ENCODE peak calls at places on chromosome 10, in four cellular contexts. G is H1, Y is IMR-90, U is neuronal stem cell. N is an unnamed sample.

GRCh38 chr10:92938846-92939245 is 90.5 kb downstream of the EXOC6 start:
- DNase-seq in G (no peak), Y (no peak), U (no peak), N (no peak)

GRCh38 chr10:46553238-46554049 is 3.0 kb downstream of the GPRIN2 start:
- DNase-seq in Y (no peak), G (no peak), U (no peak), N (peak)

GRCh38 chr10:22693371-22693784 is 21.0 kb downstream of the PIP4K2A start:
- DNase-seq in G (no peak), Y (peak), U (no peak), N (no peak)

GRCh38 chr10:49700997-49701396 is 21.5 kb downstream of the C10orf53 start:
- DNase-seq in G (no peak), Y (no peak), U (no peak), N (peak)

GRCh38 chr10:45811075-45811474 is 36.2 kb downstream of the AGAP4 start:
- DNase-seq in U (no peak), Y (no peak), G (no peak), N (no peak)

GRCh38 chr10:46525824-46526681 is 30.4 kb downstream of the GPRIN2 start:
- DNase-seq in G (no peak), Y (peak), U (no peak), N (no peak)

GRCh38 chr10:35507519-35508109 is 97.5 kb upstream of the GJD4 start:
- DNase-seq in G (no peak), U (no peak), Y (no peak), N (no peak)

GRCh38 chr10:12228851-12229250 is 32.9 kb downstream of the CDC123 start:
- DNase-seq in U (no peak), G (no peak), Y (no peak), N (no peak)

GRCh38 chr10:30433286-30433778 is 652 bp upstream of the MAP3K8 start:
- DNase-seq in G (no peak), U (peak), Y (peak), N (peak)

GRCh38 chr10:92972066-92972870 is 88.3 kb upstream of the CYP26C1 start:
- DNase-seq in U (no peak), G (no peak), Y (peak), N (no peak)

GRCh38 chr10:49739426-49739825 is 22.7 kb downstream of the OGDHL start:
- DNase-seq in G (no peak), U (no peak), Y (no peak), N (peak)

GRCh38 chr10:132939378-132939955 is 2.9 kb downstream of the CFAP46 start:
- DNase-seq in G (no peak), U (no peak), Y (no peak), N (no peak)

GRCh38 chr10:35409094-35409582 is 72.8 kb downstream of the CCNY start:
- DNase-seq in U (no peak), G (no peak), Y (peak), N (no peak)

GRCh38 chr10:125979976-125980375 is 83.6 kb downstream of the FANK1 start:
- DNase-seq in Y (no peak), U (no peak), G (no peak), N (no peak)

GRCh38 chr10:132492323-132493035 is 45.1 kb upstream of the INPP5A start:
- DNase-seq in Y (no peak), U (no peak), G (no peak), N (peak)

GRCh38 chr10:45580371-45580770 is 92.2 kb downstream of the ZFAND4 start:
- DNase-seq in Y (no peak), U (no peak), G (no peak), N (no peak)

GRCh38 chr10:48470893-48471805 is 133.7 kb downstream of the ARHGAP22 start:
- DNase-seq in U (no peak), G (no peak), Y (peak), N (peak)

GRCh38 chr10:70920519-70920918 is 32.2 kb upstream of the PCBD1 start:
- DNase-seq in G (no peak), Y (no peak), U (no peak), N (no peak)

GRCh38 chr10:97320480-97321031 is 1.5 kb downstream of the FRAT1 start:
- DNase-seq in G (no peak), Y (no peak), U (no peak), N (peak)
- H3K23ac ChIP-seq in G (no peak), Y (peak), U (no peak), N (no peak)

GRCh38 chr10:89644691-89644966 is 413 bp downstream of the PANK1 start:
- DNase-seq in Y (no peak), U (no peak), G (no peak), N (no peak)

GRCh38 chr10:89645742-89646172 is 715 bp upstream of the PANK1 start:
- DNase-seq in Y (no peak), U (no peak), G (no peak), N (no peak)

GRCh38 chr10:89643431-89643811 is 1.6 kb downstream of the PANK1 start:
- DNase-seq in G (no peak), U (no peak), Y (no peak), N (no peak)

GRCh38 chr10:89644967-89645741 is at the start of gene PANK1:
- DNase-seq in Y (peak), G (no peak), U (peak), N (peak)

GRCh38 chr10:89643812-89644690 is 991 bp downstream of the PANK1 start:
- DNase-seq in Y (peak), G (peak), U (peak), N (peak)
- H3K18ac ChIP-seq in Y (no peak), G (peak), U (peak), N (peak)

DNA sequence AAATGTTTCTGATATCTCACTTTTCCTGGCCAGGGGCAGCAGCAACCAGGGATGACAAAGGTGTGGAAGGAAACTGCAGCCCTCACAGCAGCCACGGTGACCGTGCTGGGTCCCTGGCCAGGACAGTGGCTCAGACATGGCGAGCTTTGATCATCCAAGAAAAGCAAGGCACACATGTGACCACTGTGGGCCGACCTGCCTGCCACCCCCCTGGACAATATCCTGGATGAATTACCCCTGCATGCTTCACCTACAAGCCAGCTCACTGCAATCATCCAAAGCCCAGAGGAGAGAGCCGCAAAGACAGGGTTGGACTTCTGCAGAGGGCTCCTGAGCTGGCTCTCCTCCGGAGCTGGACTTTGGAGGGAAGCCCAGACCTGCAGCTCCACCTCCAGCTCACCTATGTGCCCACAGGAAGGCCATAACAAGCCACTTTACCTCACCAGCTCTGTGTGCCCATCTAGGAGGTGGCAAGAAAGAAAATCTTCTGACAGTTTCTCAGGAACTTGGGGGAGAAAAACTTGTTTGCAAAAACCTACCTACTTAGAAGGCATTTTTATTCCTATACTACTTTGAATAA is 2.7 kb downstream of the CHST15 start:
- DNase-seq in U (no peak), G (no peak), Y (no peak), N (no peak)
- H3K23ac ChIP-seq in U (no peak), G (no peak), Y (no peak), N (no peak)

GRCh38 chr10:21495686-21496284 is 29.7 kb downstream of the SKIDA1 start:
- DNase-seq in Y (peak), U (peak), G (peak), N (peak)

GRCh38 chr10:21497177-21497807 is 28.2 kb downstream of the SKIDA1 start:
- DNase-seq in U (no peak), G (no peak), Y (peak), N (peak)

GRCh38 chr10:21498416-21498815 is 27.1 kb downstream of the SKIDA1 start:
- DNase-seq in Y (no peak), G (no peak), U (no peak), N (no peak)

GRCh38 chr10:21495002-21495685 is 30.3 kb downstream of the SKIDA1 start:
- DNase-seq in Y (peak), G (no peak), U (no peak), N (no peak)

DNA sequence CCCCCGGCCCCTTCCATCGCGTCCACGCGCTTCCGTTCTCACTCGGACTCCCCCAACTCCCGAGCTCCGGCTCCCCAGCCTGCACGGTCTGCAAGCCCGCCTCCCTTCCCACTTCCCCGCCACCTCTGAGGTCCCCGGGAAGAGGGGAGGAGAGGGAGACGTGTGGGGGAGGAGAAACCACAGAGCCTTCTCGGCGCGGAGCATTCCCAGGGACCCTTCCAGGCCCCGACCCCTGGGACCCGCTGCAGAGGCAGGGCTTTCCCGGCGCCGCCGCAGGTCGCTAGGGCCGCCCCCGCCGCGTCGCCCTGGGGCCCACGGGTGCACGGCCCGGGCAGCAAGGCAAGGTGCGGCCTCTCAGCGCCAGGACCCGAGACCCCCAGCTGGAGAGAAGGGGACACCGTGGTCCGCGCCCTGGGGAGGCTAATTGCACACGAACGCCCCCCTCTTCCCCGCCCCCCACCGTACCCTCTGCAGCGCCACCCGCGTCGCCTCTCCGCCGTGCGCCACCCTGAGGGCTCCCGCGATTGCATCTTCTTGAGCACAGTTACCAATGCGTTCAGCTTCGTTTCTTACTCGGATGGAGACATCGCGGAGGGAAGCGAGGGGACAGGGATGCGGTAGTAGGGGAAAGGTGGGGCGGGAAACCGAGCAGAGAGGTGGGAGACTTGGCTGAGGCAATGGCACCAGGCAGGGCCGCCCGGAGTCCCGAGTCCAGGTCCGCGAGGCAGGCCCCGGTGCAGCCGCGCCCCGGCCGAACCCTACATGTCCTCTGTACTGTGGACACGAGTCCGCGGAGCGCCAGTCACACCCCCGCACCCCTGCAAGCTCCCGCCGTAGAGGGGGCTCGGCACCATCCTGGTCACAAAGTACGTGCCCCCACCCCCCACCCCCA is 29.0 kb downstream of the SKIDA1 start:
- DNase-seq in Y (peak), U (no peak), G (no peak), N (peak)
- H3K18ac ChIP-seq in Y (peak), U (peak), G (peak), N (peak)

GRCh38 chr10:78433722-78434535 is 400.3 kb downstream of the RPS24 start:
- DNase-seq in Y (no peak), G (no peak), U (no peak), N (no peak)

GRCh38 chr10:78434886-78435285 is 401.2 kb downstream of the RPS24 start:
- DNase-seq in U (no peak), G (no peak), Y (no peak), N (no peak)

GRCh38 chr10:78429994-78430393 is 396.3 kb downstream of the RPS24 start:
- DNase-seq in U (no peak), Y (no peak), G (no peak), N (no peak)

GRCh38 chr10:78433063-78433717 is 399.5 kb downstream of the RPS24 start:
- DNase-seq in U (no peak), Y (no peak), G (no peak), N (no peak)

GRCh38 chr10:78432582-78432981 is 398.9 kb downstream of the RPS24 start:
- DNase-seq in U (no peak), Y (no peak), G (no peak), N (no peak)
- H3K23ac ChIP-seq in U (no peak), Y (no peak), G (no peak), N (no peak)

DNA sequence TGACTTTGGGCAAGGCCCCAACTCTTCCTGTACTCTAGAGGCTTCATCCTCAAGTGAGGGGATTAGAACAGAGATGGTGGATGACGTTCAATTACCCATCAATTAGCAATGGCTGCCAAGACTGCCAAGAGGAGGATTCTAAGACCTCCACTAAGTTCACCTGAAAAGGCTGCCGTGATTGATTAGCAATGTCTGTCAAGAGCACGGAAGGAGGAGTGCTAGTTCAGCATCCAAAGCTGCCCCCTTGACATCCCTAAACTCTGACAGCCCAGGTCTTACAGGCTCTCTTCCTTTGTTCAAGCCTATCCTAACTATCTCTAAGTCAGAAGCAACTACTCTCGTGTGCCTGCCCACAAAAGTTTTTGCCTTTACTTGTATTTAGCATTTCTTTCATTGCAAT is 68.4 kb downstream of the FAM53B start:
- DNase-seq in U (no peak), Y (no peak), G (no peak), N (no peak)
- H3K18ac ChIP-seq in U (no peak), Y (no peak), G (no peak), N (no peak)

GRCh38 chr10:69338547-69339450 is 60.5 kb downstream of the HK1 start:
- DNase-seq in Y (no peak), G (no peak), U (no peak), N (no peak)
- H3K23ac ChIP-seq in Y (peak), G (no peak), U (no peak), N (no peak)

DNA sequence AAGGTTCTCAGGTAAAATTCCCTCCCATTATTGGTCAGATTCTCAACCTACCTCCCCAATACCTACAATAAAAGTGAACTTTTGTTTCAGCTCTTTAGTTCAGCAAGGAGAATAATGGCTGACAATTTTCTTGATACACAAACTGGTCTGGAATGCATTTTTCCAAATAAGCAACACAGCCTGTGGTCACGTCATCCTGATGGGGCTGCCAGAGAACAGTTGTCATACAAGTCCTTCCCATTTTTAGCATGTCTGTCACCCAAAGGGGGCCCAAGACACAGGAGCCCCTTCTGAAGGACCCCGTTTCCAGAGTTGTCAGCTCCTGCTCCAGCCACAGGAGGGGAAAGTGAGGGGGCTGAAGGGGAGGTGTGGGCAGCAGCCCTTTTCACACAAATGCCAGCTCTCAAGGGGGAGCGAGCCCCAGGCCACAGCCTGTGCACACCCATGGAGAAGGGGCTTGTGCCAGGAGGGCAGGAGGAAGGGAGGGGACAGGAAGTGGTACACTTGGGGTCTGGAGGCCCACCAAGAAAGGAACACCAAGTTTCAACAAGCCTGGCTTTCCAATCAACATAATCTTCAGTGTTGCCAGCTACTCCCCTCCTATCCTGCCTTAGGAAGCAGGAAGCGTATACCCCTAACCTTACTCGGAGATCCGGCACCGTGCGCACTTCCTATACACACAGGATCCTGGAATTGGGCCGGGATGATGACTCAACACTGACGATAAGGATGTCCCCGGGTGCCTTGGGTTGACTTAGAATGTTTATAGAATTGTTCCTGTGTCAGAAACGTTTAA is 43.4 kb upstream of the PDLIM1 start:
- DNase-seq in G (no peak), Y (peak), U (no peak), N (no peak)
- H3K18ac ChIP-seq in G (no peak), Y (peak), U (peak), N (no peak)